ENCODE peak calls at places on chromosomes 3 and 15, in nine cellular contexts. G is germinal center; S is activated CD8-positive, alpha-beta memory T cell treated with anti-CD3 and anti-CD28 coated beads, Interleukin-2, amount 50 U/mL, for 48 hours; X is COR-L47; T is T-helper 1 cell; M is left cardiac atrium; A is spleen; C is A172; P is NCI-H1436. Q is an unnamed sample.

GRCh38 chr15:98943609-98944111 is 63.9 kb downstream of the PGPEP1L start:
- DNase-seq in A (peak), G (no peak), T (no peak), X (no peak), S (no peak), C (no peak), P (no peak), M (peak), Q (no peak)

GRCh38 chr15:70486451-70487379 is 276.6 kb downstream of the UACA start:
- DNase-seq in C (no peak), T (peak), S (peak), G (peak), A (peak), P (no peak), M (no peak), X (no peak), Q (no peak)

GRCh38 chr3:184448321-184449160 is 68.7 kb downstream of the CHRD start:
- DNase-seq in C (peak), T (no peak), X (no peak), S (no peak), P (no peak), M (no peak), A (no peak), G (no peak), Q (no peak)

GRCh38 chr3:195030791-195031321 is 240.1 kb downstream of the XXYLT1 start:
- DNase-seq in S (no peak), G (no peak), X (no peak), T (no peak), M (peak), P (no peak), C (peak), A (no peak), Q (no peak)

GRCh38 chr3:187456268-187456667 is 88.1 kb downstream of the RTP4 start:
- DNase-seq in P (peak), G (no peak), C (no peak), A (no peak), S (no peak), T (no peak), X (no peak), M (peak), Q (peak)

GRCh38 chr3:107416138-107416537 is 38.9 kb downstream of the CCDC54 start:
- DNase-seq in X (no peak), A (no peak), T (no peak), P (no peak), C (no peak), M (no peak), S (no peak), G (no peak), Q (no peak)

GRCh38 chr15:40069178-40070165 is 30.5 kb upstream of the SRP14 start:
- DNase-seq in C (peak), P (peak), S (no peak), T (no peak), A (peak), G (peak), M (peak), X (peak), Q (peak)

GRCh38 chr3:67083277-67083676 is 85.2 kb downstream of the KBTBD8 start:
- DNase-seq in P (no peak), S (no peak), G (no peak), C (peak), A (peak), T (peak), X (no peak), M (no peak), Q (no peak)

GRCh38 chr15:88543065-88543776 is 3.3 kb downstream of the DET1 start:
- DNase-seq in T (no peak), P (no peak), X (no peak), G (no peak), S (no peak), A (no peak), C (peak), M (no peak), Q (no peak)

GRCh38 chr3:188076176-188076575 is 77.8 kb upstream of the LPP start:
- DNase-seq in A (no peak), T (no peak), C (no peak), G (no peak), X (no peak), S (no peak), M (peak), P (no peak), Q (no peak)

GRCh38 chr15:89457086-89457485 is 39.3 kb downstream of the RHCG start:
- DNase-seq in G (peak), P (no peak), T (peak), X (no peak), S (no peak), A (no peak), M (no peak), C (peak), Q (no peak)

GRCh38 chr15:36484038-36484778 is 95.2 kb upstream of the CDIN1 start:
- DNase-seq in G (no peak), X (no peak), M (no peak), C (no peak), S (no peak), T (no peak), P (no peak), A (no peak), Q (no peak)

GRCh38 chr3:128397484-128397883 is 69.2 kb downstream of the DNAJB8 start:
- DNase-seq in P (no peak), X (no peak), T (no peak), C (no peak), A (no peak), M (no peak), S (no peak), G (no peak), Q (no peak)

GRCh38 chr3:129343643-129344360 is 65.1 kb downstream of the HMCES start:
- DNase-seq in S (peak), G (peak), C (no peak), P (no peak), T (peak), X (no peak), A (no peak), M (peak), Q (peak)

GRCh38 chr3:171873561-171873960 is 30.4 kb downstream of the TMEM212 start:
- DNase-seq in M (no peak), T (no peak), G (no peak), X (no peak), A (no peak), P (no peak), C (peak), S (no peak), Q (no peak)

GRCh38 chr3:86152620-86153019 is 838.3 kb downstream of the VGLL3 start:
- DNase-seq in S (no peak), M (no peak), A (no peak), P (no peak), T (no peak), C (no peak), X (no peak), G (no peak), Q (no peak)

GRCh38 chr3:29170894-29171582 is 109.8 kb upstream of the RBMS3 start:
- DNase-seq in A (no peak), C (peak), P (no peak), X (no peak), T (no peak), S (no peak), M (no peak), G (no peak), Q (no peak)

Q was measured in kidney.